ENCODE peak calls at places on chromosomes 4 and X, in seven cellular contexts. P is Caco-2, Q is fibroblast of lung, O is transverse colon, J is kidney epithelial cell, V is A549, M is AG10803. G is an unnamed sample.

GRCh38 chrX:133670394-133670793 is 255.1 kb upstream of the GPC4 start:
- DNase-seq in P (no peak), Q (peak), O (no peak), J (no peak), V (peak), M (peak), G (no peak)

GRCh38 chrX:55201930-55202579 is 18.1 kb upstream of the PAGE5 start:
- DNase-seq in P (no peak), Q (no peak), O (no peak), J (no peak), V (no peak), M (peak), G (no peak)

GRCh38 chrX:129719268-129719667 is 19.5 kb upstream of the XPNPEP2 start:
- DNase-seq in P (no peak), Q (no peak), O (no peak), J (no peak), V (no peak), M (no peak), G (no peak)

GRCh38 chr4:124757121-124757520 is 44.6 kb upstream of the ANKRD50 start:
- DNase-seq in P (no peak), Q (peak), O (no peak), J (no peak), V (no peak), M (peak), G (no peak)

GRCh38 chrX:14095702-14096101 is 66.0 kb upstream of the GEMIN8 start:
- DNase-seq in P (peak), Q (peak), O (peak), J (peak), V (no peak), M (peak), G (no peak)

GRCh38 chr4:89535251-89535650 is 227.7 kb upstream of the GPRIN3 start:
- DNase-seq in P (no peak), Q (no peak), O (no peak), J (no peak), V (no peak), M (no peak), G (no peak)

GRCh38 chrX:37409278-37409677 is 60.1 kb downstream of the PRRG1 start:
- DNase-seq in P (no peak), Q (peak), O (no peak), J (no peak), V (no peak), M (no peak), G (no peak)

GRCh38 chrX:69016220-69016941 is 148.9 kb downstream of the PJA1 start:
- DNase-seq in P (no peak), Q (no peak), O (no peak), J (no peak), V (no peak), M (no peak), G (no peak)

GRCh38 chr4:21656832-21657231 is 291.7 kb downstream of the KCNIP4 start:
- DNase-seq in P (no peak), Q (peak), O (no peak), J (peak), V (no peak), M (peak), G (peak)

GRCh38 chr4:83855044-83855443 is 319.1 kb downstream of the GPAT3 start:
- DNase-seq in P (peak), Q (peak), O (no peak), J (peak), V (peak), M (peak), G (peak)

GRCh38 chr4:71126719-71127118 is 133.3 kb downstream of the DCK start:
- DNase-seq in P (peak), Q (peak), O (peak), J (peak), V (peak), M (peak), G (peak)

GRCh38 chr4:113435893-113436292 is 325.6 kb downstream of the CAMK2D start:
- DNase-seq in P (no peak), Q (peak), O (no peak), J (peak), V (no peak), M (peak), G (peak)

GRCh38 chr4:185204238-185204910 is 574 bp upstream of the CFAP97 start:
- DNase-seq in P (no peak), Q (no peak), O (no peak), J (no peak), V (no peak), M (no peak), G (no peak)

GRCh38 chrX:55815546-55815945 is 98.0 kb downstream of the RRAGB start:
- DNase-seq in P (no peak), Q (no peak), O (no peak), J (no peak), V (no peak), M (no peak), G (no peak)

GRCh38 chr4:141375855-141376254 is 155.2 kb downstream of the ZNF330 start:
- DNase-seq in P (no peak), Q (peak), O (no peak), J (peak), V (peak), M (peak), G (peak)

GRCh38 chr4:7112656-7113055 is 44.8 kb upstream of the GRPEL1 start:
- DNase-seq in P (no peak), Q (no peak), O (no peak), J (no peak), V (no peak), M (no peak), G (no peak)

GRCh38 chrX:31633349-31633748 is 561.5 kb upstream of the FTHL17 start:
- DNase-seq in P (no peak), Q (no peak), O (no peak), J (no peak), V (no peak), M (no peak), G (no peak)

GRCh38 chrX:103789004-103789403 is 12.4 kb downstream of the PLP1 start:
- DNase-seq in P (no peak), Q (no peak), O (no peak), J (no peak), V (no peak), M (no peak), G (no peak)

GRCh38 chr4:140152760-140153418 is 1.1 kb downstream of the MAML3 start:
- DNase-seq in P (peak), Q (peak), O (peak), J (no peak), V (no peak), M (peak), G (no peak)

GRCh38 chrX:110021180-110022022 is 18.5 kb downstream of the TMEM164 start:
- DNase-seq in P (no peak), Q (peak), O (no peak), J (no peak), V (no peak), M (peak), G (no peak)

GRCh38 chr4:16745009-16745408 is 153.4 kb downstream of the LDB2 start:
- DNase-seq in P (no peak), Q (peak), O (no peak), J (no peak), V (no peak), M (peak), G (peak)

GRCh38 chrX:69305333-69306062 is 140.2 kb upstream of the PJA1 start:
- DNase-seq in P (no peak), Q (no peak), O (no peak), J (no peak), V (no peak), M (no peak), G (no peak)

GRCh38 chr4:76212851-76213414 is 691 bp downstream of the SCARB2 start:
- DNase-seq in P (no peak), Q (peak), O (peak), J (no peak), V (peak), M (peak), G (no peak)

GRCh38 chr4:8188743-8189550 is 10.1 kb upstream of the SH3TC1 start:
- DNase-seq in P (no peak), Q (no peak), O (no peak), J (no peak), V (no peak), M (no peak), G (no peak)

GRCh38 chr4:160848901-160849735 is 1314.7 kb downstream of the FSTL5 start:
- DNase-seq in P (no peak), Q (peak), O (no peak), J (no peak), V (no peak), M (peak), G (no peak)

GRCh38 chr4:89254847-89255246 is 52.8 kb downstream of the GPRIN3 start:
- DNase-seq in P (no peak), Q (peak), O (peak), J (no peak), V (peak), M (peak), G (no peak)

DNA sequence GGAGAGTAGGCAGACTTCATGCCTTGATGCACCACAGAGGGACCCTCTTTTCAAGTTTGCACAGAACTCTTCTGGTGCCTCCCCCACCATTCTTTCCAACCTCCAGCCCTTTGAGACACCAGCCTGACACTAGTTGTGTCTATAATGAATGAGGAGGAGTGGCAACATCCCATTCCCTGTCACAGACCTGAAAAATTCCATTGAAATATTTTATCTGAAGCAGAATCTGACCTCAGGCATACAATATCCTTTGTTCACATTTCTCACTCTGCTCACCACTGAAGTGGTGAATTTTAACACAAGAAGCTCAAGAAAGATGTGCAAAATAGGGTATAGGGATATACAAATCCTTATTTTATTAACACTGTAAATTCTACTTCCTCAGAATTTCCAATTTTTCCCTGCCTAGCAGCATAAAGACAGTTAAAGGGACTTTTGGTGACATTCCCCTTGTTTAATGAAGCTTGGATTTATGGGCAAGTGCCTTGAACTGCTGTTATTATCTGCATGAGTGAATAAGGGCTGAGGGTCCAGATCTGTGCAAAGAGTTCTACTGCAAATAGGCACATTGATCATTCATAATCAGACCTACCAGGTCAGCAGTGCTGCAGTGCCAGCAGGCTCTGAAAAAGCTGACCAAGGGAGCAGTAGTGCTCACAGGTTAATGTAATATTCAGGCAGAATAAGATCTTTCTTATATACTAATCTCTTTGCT is 149.9 kb upstream of the PAQR3 start:
- DNase-seq in P (no peak), Q (no peak), O (no peak), J (no peak), V (no peak), M (no peak), G (no peak)
- TF ChIP-seq CTCF in P (no peak), Q (no peak), O (no peak), J (no peak), V (no peak), M (no peak), G (no peak)

GRCh38 chrX:135572436-135572835 is 52.0 kb downstream of the INTS6L start:
- DNase-seq in P (no peak), Q (no peak), O (no peak), J (no peak), V (no peak), M (peak), G (no peak)
- TF ChIP-seq CTCF in P (no peak), Q (no peak), O (peak), J (peak), V (peak), M (peak), G (peak)

DNA sequence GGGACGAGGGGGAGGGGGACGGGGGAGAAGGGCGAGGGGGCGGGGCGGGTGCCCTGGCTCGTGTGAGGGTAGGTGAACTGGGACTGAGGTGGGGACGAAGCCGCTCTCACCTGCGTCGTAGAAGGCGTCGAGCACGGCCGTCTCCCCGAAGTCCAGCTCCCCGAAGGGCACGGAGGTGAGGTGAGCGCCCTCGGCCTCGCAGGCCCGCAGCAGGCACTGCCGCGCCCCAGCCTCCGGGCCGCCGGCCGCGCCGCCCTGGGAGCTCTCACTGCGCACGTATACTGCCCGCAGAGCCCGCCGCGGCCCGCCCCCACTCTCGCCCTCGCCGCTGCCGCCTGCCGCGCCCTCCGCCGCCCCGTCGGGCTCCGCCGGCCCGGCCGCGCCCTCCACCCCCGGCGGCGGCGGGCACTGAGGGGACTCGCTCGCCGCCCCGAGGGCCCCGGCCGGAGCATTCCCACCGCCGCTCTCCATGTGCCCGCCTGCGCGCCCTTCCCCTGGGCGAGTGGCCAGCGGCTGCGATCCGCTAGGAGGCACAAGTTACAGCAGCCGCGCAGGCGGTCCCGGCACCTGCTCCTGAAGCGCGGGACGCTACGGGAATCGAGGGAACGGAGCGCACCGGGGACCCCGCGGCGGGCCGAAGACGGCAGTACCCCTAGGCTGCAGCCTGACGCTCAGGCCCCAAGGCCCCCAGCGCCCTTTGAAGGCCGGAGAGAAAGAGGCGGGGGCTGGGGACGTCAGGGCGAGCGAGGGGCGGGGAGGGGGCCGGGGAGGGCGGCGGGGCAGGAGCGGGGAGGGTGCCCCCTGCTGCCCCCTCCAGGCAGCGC is at the start of gene MAP3K15:
- DNase-seq in P (no peak), Q (peak), O (peak), J (no peak), V (peak), M (peak), G (no peak)
- TF ChIP-seq CTCF in P (no peak), Q (no peak), O (no peak), J (no peak), V (peak), M (no peak), G (no peak)

GRCh38 chr4:168318266-168318895 is at the start of gene DDX60:
- DNase-seq in P (peak), Q (peak), O (peak), J (peak), V (peak), M (peak), G (peak)
- TF ChIP-seq CTCF in P (peak), Q (peak), O (peak), J (peak), V (peak), M (peak), G (peak)

DNA sequence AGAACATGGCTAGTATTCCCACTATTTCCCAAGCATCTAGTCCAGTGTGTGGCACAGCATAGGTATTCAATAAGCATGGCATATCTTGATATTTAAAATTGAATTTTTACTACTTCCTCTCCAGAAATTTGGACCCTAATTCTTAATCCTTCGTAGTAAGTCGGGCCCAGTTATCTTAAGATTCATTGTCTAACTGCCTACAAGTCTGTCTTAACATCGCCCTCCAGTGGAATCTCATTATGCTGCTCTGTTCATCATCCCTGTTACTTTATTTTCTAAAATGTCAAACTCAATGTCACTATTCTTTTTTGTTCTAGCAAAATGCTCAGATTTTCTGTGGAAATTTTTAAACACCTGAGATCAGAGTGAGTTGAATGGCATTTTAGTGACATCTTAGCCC is 606.2 kb downstream of the KLHL13 start:
- DNase-seq in P (no peak), Q (no peak), O (no peak), J (no peak), V (no peak), M (no peak), G (no peak)
- TF ChIP-seq CTCF in P (no peak), Q (no peak), O (no peak), J (no peak), V (no peak), M (no peak), G (no peak)

GRCh38 chrX:40705658-40706312 is 29.6 kb downstream of the MED14 start:
- DNase-seq in P (no peak), Q (no peak), O (no peak), J (no peak), V (no peak), M (no peak), G (no peak)

DNA sequence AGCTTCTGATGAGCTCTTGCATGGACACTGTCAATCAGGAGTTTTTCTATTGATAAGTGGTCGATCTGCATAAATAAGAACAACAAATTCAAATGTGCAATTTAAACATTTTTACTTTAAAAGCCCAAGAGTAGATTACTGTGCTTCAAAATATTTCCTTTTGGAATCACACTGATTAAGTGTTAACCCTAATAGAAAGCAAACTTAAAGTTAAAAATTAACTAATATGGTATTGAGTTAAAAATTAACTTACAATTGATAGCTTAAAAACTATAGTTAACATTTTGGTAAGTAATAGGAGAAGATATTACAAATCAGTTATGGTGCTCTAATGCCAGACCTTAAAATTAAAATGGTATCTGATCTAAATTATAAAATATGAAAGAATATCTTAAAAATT is 25.9 kb downstream of the MED14 start:
- DNase-seq in P (no peak), Q (no peak), O (no peak), J (no peak), V (no peak), M (no peak), G (no peak)
- TF ChIP-seq CTCF in P (no peak), Q (no peak), O (no peak), J (no peak), V (no peak), M (no peak), G (no peak)

DNA sequence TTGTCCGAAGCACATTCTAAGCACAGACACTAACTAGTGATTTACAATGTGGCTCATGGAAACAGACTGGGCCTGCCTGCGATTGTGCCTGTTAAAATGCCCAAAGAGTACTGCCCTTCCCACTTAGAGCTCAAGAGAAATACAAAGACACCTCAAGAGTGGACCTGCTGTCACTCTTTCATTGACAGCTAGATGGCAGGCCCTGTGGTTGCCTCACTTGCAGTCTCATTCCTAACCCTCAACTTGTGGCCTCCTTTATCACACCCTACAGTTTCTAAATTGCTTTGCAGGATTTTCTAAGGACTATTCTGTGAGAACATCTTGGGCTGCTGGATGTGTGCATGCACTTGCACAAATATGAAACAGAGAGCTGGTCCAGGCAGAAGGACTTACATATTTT is 331.0 kb upstream of the EMCN start:
- DNase-seq in P (peak), Q (no peak), O (no peak), J (no peak), V (no peak), M (no peak), G (no peak)
- TF ChIP-seq CTCF in P (peak), Q (no peak), O (no peak), J (peak), V (no peak), M (no peak), G (peak)

G was measured in BJ.